ENCODE peak calls at places on chromosomes 4 and X, in nine cellular contexts. N is fibroblast of pulmonary artery, H is ovary, E is AG09309, B is spleen, D is progenitor cell of endocrine pancreas, V is fibroblast of the aortic adventitia, T is epithelial cell of esophagus, M is HFFc6. C is an unnamed sample.

GRCh38 chr4:73068496-73069337 is 799 bp downstream of the COX18 start:
- DNase-seq in H (no peak), V (peak; percentile 50), M (peak; percentile 7), D (no peak), E (no peak), B (no peak), N (peak; percentile 45), T (peak; percentile 38), C (peak; percentile 25)

GRCh38 chrX:15349046-15349445 is 13.7 kb upstream of the PIGA start:
- DNase-seq in V (peak; percentile 89), D (peak; percentile 15), B (no peak), M (peak; percentile 53), E (peak; percentile 32), N (peak; percentile 80), T (peak; percentile 67), H (no peak), C (peak; percentile 5)

GRCh38 chr4:186587416-186588018 is 32.1 kb upstream of the MTNR1A start:
- DNase-seq in E (no peak), T (peak; percentile 66), V (peak; percentile 76), B (no peak), D (peak; percentile 44), M (peak; percentile 41), N (peak; percentile 81), H (peak; percentile 68), C (no peak)

GRCh38 chrX:129808163-129808828 is 28.5 kb downstream of the SASH3 start:
- DNase-seq in E (peak; percentile 20), V (peak; percentile 62), M (no peak), D (no peak), N (peak; percentile 75), H (no peak), T (no peak), B (no peak), C (no peak)

GRCh38 chrX:139930923-139931645 is 1.8 kb downstream of the ATP11C start:
- DNase-seq in D (peak; percentile 10), M (no peak), V (peak; percentile 24), E (no peak), N (peak; percentile 8), B (peak; percentile 84), H (peak; percentile 20), T (peak; percentile 8), C (no peak)

GRCh38 chr4:88411491-88412101 is 32.9 kb downstream of the HERC6 start:
- DNase-seq in B (no peak), V (no peak), H (no peak), D (no peak), E (no peak), M (no peak), T (no peak), N (no peak), C (no peak)

GRCh38 chrX:64188901-64189300 is 16.6 kb downstream of the AMER1 start:
- DNase-seq in D (no peak), M (no peak), V (no peak), E (no peak), T (no peak), B (no peak), N (no peak), H (no peak), C (no peak)

GRCh38 chr4:162683659-162684370 is 482.9 kb downstream of the NAF1 start:
- DNase-seq in N (no peak), E (no peak), H (no peak), T (peak; percentile 69), D (no peak), V (no peak), M (no peak), B (no peak), C (peak; percentile 11)

GRCh38 chr4:4182835-4183568 is 43.7 kb downstream of the OTOP1 start:
- DNase-seq in E (no peak), T (no peak), V (peak; percentile 4), B (no peak), D (peak; percentile 28), H (no peak), M (no peak), N (peak; percentile 15), C (no peak)

GRCh38 chr4:48370260-48371134 is 29.2 kb downstream of the SLAIN2 start:
- DNase-seq in N (no peak), V (no peak), B (no peak), H (no peak), D (no peak), T (no peak), M (no peak), E (no peak), C (no peak)

GRCh38 chrX:39992300-39992699 is 105.5 kb downstream of the BCOR start:
- DNase-seq in N (no peak), V (no peak), H (no peak), E (no peak), T (no peak), M (no peak), D (no peak), B (no peak), C (no peak)

GRCh38 chr4:41362647-41363383 is 106.1 kb downstream of the UCHL1 start:
- DNase-seq in M (no peak), B (peak; percentile 51), D (no peak), N (no peak), H (no peak), E (no peak), V (no peak), T (no peak), C (no peak)

GRCh38 chr4:8688041-8688907 is 95.7 kb downstream of the CPZ start:
- DNase-seq in N (peak; percentile 12), D (peak; percentile 68), H (no peak), T (no peak), V (no peak), E (no peak), M (no peak), B (peak; percentile 65), C (no peak)

DNA sequence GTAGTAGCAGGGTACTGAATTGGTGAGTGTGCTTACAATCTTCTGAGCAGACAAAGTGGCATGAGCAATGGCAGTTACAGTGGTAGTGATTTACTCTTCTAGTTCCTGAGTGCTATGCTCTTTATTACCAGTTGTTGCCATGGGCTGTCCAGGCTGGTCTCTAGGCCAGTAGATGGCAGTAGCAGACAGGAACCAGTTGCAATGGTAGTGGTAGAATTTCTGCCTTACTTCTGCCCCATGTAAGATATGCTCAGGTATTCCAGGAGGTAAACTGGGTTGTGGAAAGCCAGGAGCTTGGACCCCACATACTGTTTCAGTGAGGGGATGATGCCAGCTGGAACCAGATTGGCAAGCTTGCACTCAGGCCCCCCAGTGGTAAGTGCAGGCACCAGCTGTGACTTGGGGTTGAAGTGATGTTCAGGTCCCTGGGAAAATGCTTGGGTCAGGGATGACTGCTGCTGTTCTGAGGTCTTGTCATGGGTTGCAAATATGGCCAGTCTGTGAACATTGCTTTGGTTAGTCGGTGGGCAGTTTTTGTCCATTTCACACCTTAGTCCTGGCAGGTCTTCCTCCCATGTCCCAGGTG is 63.0 kb upstream of the ZXDB start:
- DNase-seq in M (no peak), N (peak; percentile 1), H (no peak), T (peak; percentile 31), B (no peak), E (no peak), V (peak; percentile 4), D (no peak), C (peak; percentile 2)
- TF ChIP-seq CTCF in M (peak; percentile 48), N (peak; percentile 27), H (no peak), T (peak; percentile 54), B (no peak), E (peak; percentile 56), V (peak; percentile 40), D (peak; percentile 48), C (peak; percentile 44)

GRCh38 chr4:53000560-53000959 is 138.4 kb downstream of the RASL11B start:
- DNase-seq in H (no peak), D (no peak), E (no peak), T (no peak), V (no peak), M (no peak), B (no peak), N (no peak), C (no peak)
- TF ChIP-seq CTCF in H (no peak), D (no peak), E (no peak), T (no peak), V (no peak), M (no peak), B (no peak), N (no peak), C (no peak)

DNA sequence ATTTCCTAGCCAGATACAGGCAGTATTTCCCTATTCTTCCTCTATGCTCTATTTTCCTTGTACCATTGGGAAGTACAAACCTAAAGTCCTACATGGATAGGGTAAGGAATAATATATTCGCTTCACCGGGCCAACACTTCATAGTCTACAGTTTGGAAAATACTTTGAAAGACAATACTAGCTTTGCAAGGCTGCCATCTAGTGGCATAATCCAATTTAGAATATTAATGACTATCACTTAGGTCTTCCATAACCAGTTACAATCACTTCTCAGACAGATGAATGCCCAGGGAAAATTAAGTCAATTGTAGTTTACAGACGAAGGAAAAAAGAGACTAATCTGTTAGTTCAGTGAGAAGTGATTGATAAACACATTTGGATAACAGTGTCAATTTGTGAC is 141.0 kb upstream of the FAM47C start:
- DNase-seq in B (no peak), T (peak; percentile 29), D (no peak), V (peak; percentile 33), H (no peak), M (peak; percentile 9), E (no peak), N (peak; percentile 33), C (peak; percentile 2)
- TF ChIP-seq CTCF in B (no peak), T (peak; percentile 30), D (peak; percentile 58), V (peak; percentile 56), H (no peak), M (peak; percentile 73), E (peak; percentile 52), N (peak; percentile 41), C (peak; percentile 58)

DNA sequence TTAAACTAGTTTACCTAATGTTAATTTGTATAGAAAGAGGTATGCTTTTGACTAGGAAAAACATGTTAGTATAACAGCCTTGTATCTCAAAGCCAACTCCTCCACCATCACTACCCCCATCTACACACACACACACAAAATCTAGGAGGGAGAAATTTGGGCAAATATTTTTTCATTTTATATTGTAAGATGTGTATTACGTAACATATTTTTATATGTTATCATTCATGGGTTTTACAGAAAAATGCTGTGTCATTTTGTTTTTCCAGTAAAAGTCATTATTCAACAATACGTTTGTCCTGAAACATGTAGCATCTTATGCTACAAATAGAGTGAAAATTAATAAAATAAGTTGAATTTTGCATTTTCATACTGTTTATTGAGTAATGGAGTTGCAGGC is 3.0 kb downstream of the SULT1B1 start:
- DNase-seq in H (no peak), B (no peak), T (no peak), N (no peak), M (no peak), D (no peak), V (no peak), E (no peak), C (no peak)
- TF ChIP-seq CTCF in H (no peak), B (no peak), T (no peak), N (no peak), M (no peak), D (no peak), V (no peak), E (no peak), C (no peak)

DNA sequence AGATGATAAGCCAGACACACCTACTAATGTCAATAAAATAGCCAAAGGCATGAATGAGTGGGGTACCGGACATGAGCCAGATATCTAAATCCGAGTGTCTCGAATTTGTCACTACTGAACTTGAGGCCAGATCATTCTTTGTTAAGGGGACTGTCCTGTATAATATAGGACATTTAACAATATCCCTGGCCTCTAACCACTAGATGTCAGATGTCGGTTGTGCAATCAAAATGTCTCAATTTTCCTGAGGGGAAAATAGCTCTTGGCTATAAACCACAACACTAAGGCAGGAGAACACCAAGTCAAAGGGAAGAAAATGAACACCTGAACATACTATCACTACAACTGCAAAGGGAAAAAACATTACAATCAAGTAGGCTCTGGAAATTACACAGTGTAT is 154.5 kb downstream of the GPM6A start:
- DNase-seq in D (no peak), T (no peak), E (no peak), M (no peak), H (no peak), V (no peak), N (no peak), B (no peak), C (no peak)
- TF ChIP-seq CTCF in D (no peak), T (no peak), E (no peak), M (no peak), H (no peak), V (no peak), N (no peak), B (no peak), C (no peak)

C was measured in foreskin keratinocyte.